ENCODE peak calls at places on chromosomes 16 and 17, in six cellular contexts. V, W, Z, I, B and L are unnamed samples.

GRCh38 chr16:21710938-21711337 is 47.2 kb downstream of the OTOA start:
- DNase-seq in V (no peak), W (no peak), Z (no peak), I (no peak), B (no peak), L (no peak)

GRCh38 chr16:50251375-50252081 is 14.8 kb upstream of the ADCY7 start:
- DNase-seq in V (no peak), W (no peak), Z (peak), I (no peak), B (no peak), L (peak)

GRCh38 chr17:75406222-75406615 is 741 bp upstream of the GRB2 start:
- DNase-seq in V (peak), W (no peak), Z (no peak), I (no peak), B (no peak), L (no peak)

GRCh38 chr16:51359141-51359960 is 208.3 kb upstream of the SALL1 start:
- DNase-seq in V (no peak), W (peak), Z (no peak), I (no peak), B (no peak), L (no peak)

GRCh38 chr16:27326738-27327585 is 13.2 kb downstream of the IL4R start:
- DNase-seq in V (peak), W (peak), Z (peak), I (no peak), B (no peak), L (peak)

GRCh38 chr17:36182176-36183000 is 6.0 kb upstream of the TBC1D3B start:
- DNase-seq in V (no peak), W (no peak), Z (no peak), I (no peak), B (no peak), L (no peak)

GRCh38 chr16:86982347-86982596 is 334.9 kb downstream of the C16orf95 start:
- DNase-seq in V (no peak), W (no peak), Z (no peak), I (no peak), B (no peak), L (no peak)

GRCh38 chr17:19753661-19754463 is 5.8 kb upstream of the ALDH3A1 start:
- DNase-seq in V (no peak), W (peak), Z (peak), I (peak), B (no peak), L (no peak)

GRCh38 chr16:14307623-14308356 is 236.7 kb downstream of the MRTFB start:
- DNase-seq in V (no peak), W (peak), Z (peak), I (no peak), B (no peak), L (no peak)

GRCh38 chr17:46822388-46822921 is 4.0 kb upstream of the WNT3 start:
- DNase-seq in V (peak), W (no peak), Z (no peak), I (no peak), B (no peak), L (no peak)

GRCh38 chr17:50834786-50835562 is 412 bp upstream of the WFIKKN2 start:
- DNase-seq in V (no peak), W (no peak), Z (no peak), I (no peak), B (no peak), L (no peak)

GRCh38 chr17:2449486-2449885 is 48.6 kb upstream of the MNT start:
- DNase-seq in V (no peak), W (no peak), Z (no peak), I (no peak), B (no peak), L (peak)

GRCh38 chr17:52024296-52024870 is 134.1 kb downstream of the CA10 start:
- DNase-seq in V (no peak), W (no peak), Z (no peak), I (no peak), B (no peak), L (no peak)

GRCh38 chr16:49437344-49437743 is 63.7 kb downstream of the C16orf78 start:
- DNase-seq in V (no peak), W (no peak), Z (no peak), I (no peak), B (no peak), L (no peak)

GRCh38 chr17:5557485-5557884 is 26.8 kb downstream of the NLRP1 start:
- DNase-seq in V (no peak), W (no peak), Z (no peak), I (no peak), B (no peak), L (peak)

GRCh38 chr16:84484579-84485254 is 19.7 kb downstream of the MEAK7 start:
- DNase-seq in V (peak), W (no peak), Z (peak), I (peak), B (peak), L (peak)

GRCh38 chr17:1362964-1363363 is 37.1 kb downstream of the YWHAE start:
- DNase-seq in V (no peak), W (peak), Z (peak), I (no peak), B (no peak), L (no peak)

GRCh38 chr16:30737794-30738648 is 10.2 kb upstream of the PHKG2 start:
- DNase-seq in V (no peak), W (no peak), Z (no peak), I (no peak), B (no peak), L (no peak)

GRCh38 chr17:64253470-64253869 is 9.6 kb downstream of the TEX2 start:
- DNase-seq in V (no peak), W (no peak), Z (no peak), I (no peak), B (no peak), L (no peak)

GRCh38 chr17:57803026-57803425 is 46.8 kb downstream of the MRPS23 start:
- DNase-seq in V (no peak), W (no peak), Z (no peak), I (no peak), B (no peak), L (no peak)

GRCh38 chr17:63988741-63989621 is 9.2 kb upstream of the PRR29 start:
- DNase-seq in V (no peak), W (peak), Z (no peak), I (no peak), B (no peak), L (no peak)

GRCh38 chr17:34578016-34578415 is 1.4 kb upstream of the TMEM132E start:
- DNase-seq in V (no peak), W (no peak), Z (no peak), I (no peak), B (no peak), L (no peak)

GRCh38 chr17:2055494-2056220 is 754 bp downstream of the HIC1 start:
- DNase-seq in V (peak), W (no peak), Z (no peak), I (no peak), B (no peak), L (no peak)

GRCh38 chr16:53098526-53099317 is 43.9 kb downstream of the CHD9 start:
- DNase-seq in V (peak), W (peak), Z (peak), I (peak), B (peak), L (peak)

GRCh38 chr17:67557052-67557845 is 160.5 kb upstream of the NOL11 start:
- DNase-seq in V (no peak), W (no peak), Z (no peak), I (no peak), B (no peak), L (no peak)

GRCh38 chr17:28513476-28513875 is 7.3 kb downstream of the FOXN1 start:
- DNase-seq in V (no peak), W (no peak), Z (no peak), I (no peak), B (no peak), L (no peak)

GRCh38 chr16:30482366-30482765 is 9.8 kb downstream of the ITGAL start:
- DNase-seq in V (no peak), W (no peak), Z (no peak), I (no peak), B (no peak), L (no peak)